ENCODE peak calls at places on chromosomes 4 and X, in eight cellular contexts. R is SK-N-SH, C is tibial nerve, Q is HCT116, F is esophagus muscularis mucosa, J is right cardiac atrium, B is A549, G is H9. S is an unnamed sample.
A peak's percentile ranks its signal among the peaks of the same experiment; 100 is the strongest.

GRCh38 chr4:114272226-114272625 is 292.8 kb upstream of the ARSJ start:
- DNase-seq in C (no peak), R (no peak), Q (peak; percentile 40), G (no peak), F (no peak), J (no peak), B (peak; percentile 76), S (no peak)

GRCh38 chrX:12378263-12378662 is 240.0 kb downstream of the FRMPD4 start:
- DNase-seq in J (no peak), F (no peak), R (no peak), B (no peak), Q (no peak), G (no peak), C (no peak), S (no peak)

GRCh38 chr4:139735381-139736256 is 70.0 kb downstream of the MGST2 start:
- DNase-seq in C (no peak), J (peak; percentile 66), R (peak; percentile 94), F (no peak), B (no peak), G (peak; percentile 44), Q (no peak), S (no peak)

GRCh38 chr4:7904108-7904516 is 35.5 kb downstream of the AFAP1 start:
- DNase-seq in R (no peak), F (no peak), B (no peak), C (no peak), G (no peak), Q (no peak), J (no peak), S (peak; percentile 60)

GRCh38 chr4:119865789-119866188 is 200.9 kb downstream of the MAD2L1 start:
- DNase-seq in G (no peak), Q (no peak), J (no peak), C (no peak), F (no peak), R (no peak), B (no peak), S (no peak)

GRCh38 chrX:84339507-84340364 is 151.7 kb upstream of the RPS6KA6 start:
- DNase-seq in R (peak; percentile 6), C (no peak), J (no peak), F (no peak), B (peak; percentile 19), Q (no peak), G (no peak), S (peak; percentile 42)

GRCh38 chr4:15149842-15150592 is 147.7 kb downstream of the CPEB2 start:
- DNase-seq in Q (peak; percentile 27), F (peak; percentile 93), B (peak; percentile 87), G (peak; percentile 82), R (peak; percentile 54), C (peak; percentile 66), J (peak; percentile 93), S (peak; percentile 72)

GRCh38 chr4:119678761-119679160 is 50.2 kb upstream of the PDE5A start:
- DNase-seq in R (no peak), F (no peak), C (no peak), G (no peak), B (no peak), J (no peak), Q (no peak), S (no peak)

GRCh38 chrX:110563276-110563675 is 204.6 kb downstream of the RTL9 start:
- DNase-seq in F (no peak), G (no peak), C (no peak), Q (no peak), B (no peak), J (no peak), R (no peak), S (no peak)

GRCh38 chrX:53599781-53600396 is 86.6 kb downstream of the HUWE1 start:
- DNase-seq in C (no peak), J (no peak), B (no peak), F (no peak), Q (no peak), G (no peak), R (no peak), S (no peak)
- H3K4me1 ChIP-seq in C (no peaks in the 10 kb centered on the region), J (no peaks in the 10 kb centered on the region), B (no peaks in the 10 kb centered on the region), F (no peaks in the 10 kb centered on the region), Q (no peaks in the 10 kb centered on the region), G (no peaks in the 10 kb centered on the region), R (peaks cover 8% of the 10 kb centered on the region), S (no peaks in the 10 kb centered on the region)

DNA sequence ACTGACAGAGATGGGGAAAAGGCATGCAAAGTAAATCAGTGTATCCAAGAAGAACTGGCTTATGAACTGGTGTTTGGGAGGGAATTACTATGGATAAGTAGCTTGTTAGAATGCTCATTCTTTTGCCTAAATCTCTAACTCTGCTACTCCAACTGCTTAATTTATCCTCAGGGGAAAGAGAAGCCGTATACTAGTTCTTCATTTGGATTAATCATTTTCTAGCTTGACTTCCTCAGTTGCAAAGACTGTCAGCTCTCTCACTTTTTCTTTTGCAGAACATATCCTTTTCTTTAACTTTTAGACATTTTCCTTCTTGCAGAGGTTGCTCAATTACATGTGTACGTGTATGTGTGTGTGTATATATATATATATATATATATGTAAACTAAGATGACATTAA is 21.9 kb downstream of the GPRIN3 start:
- DNase-seq in F (no peak), B (no peak), R (no peak), Q (no peak), G (no peak), C (no peak), J (no peak), S (no peak)
- H3K4me1 ChIP-seq in F (no peaks in the 10 kb centered on the region), B (peaks cover 81% of the 10 kb centered on the region), R (no peaks in the 10 kb centered on the region), Q (peaks cover 6% of the 10 kb centered on the region), G (no peaks in the 10 kb centered on the region), C (no peaks in the 10 kb centered on the region), J (no peaks in the 10 kb centered on the region), S (peaks cover 7% of the 10 kb centered on the region)

GRCh38 chr4:1859389-1859753 is 3.4 kb upstream of the LETM1 start:
- DNase-seq in R (no peak), B (no peak), F (no peak), Q (no peak), G (no peak), J (no peak), C (no peak), S (no peak)

GRCh38 chr4:1855334-1856070 is 454 bp downstream of the LETM1 start:
- DNase-seq in G (no peak), Q (no peak), R (peak; percentile 62), B (no peak), J (peak; percentile 77), C (no peak), F (no peak), S (no peak)

GRCh38 chr4:1856071-1856919 is at the start of gene LETM1:
- DNase-seq in C (peak; percentile 85), F (peak; percentile 97), B (peak; percentile 94), G (peak; percentile 95), R (peak; percentile 98), J (peak; percentile 98), Q (peak; percentile 85), S (peak; percentile 95)

GRCh38 chr4:1857931-1858330 is 2.0 kb upstream of the LETM1 start:
- DNase-seq in C (no peak), J (no peak), G (no peak), F (no peak), B (no peak), Q (no peak), R (no peak), S (no peak)

DNA sequence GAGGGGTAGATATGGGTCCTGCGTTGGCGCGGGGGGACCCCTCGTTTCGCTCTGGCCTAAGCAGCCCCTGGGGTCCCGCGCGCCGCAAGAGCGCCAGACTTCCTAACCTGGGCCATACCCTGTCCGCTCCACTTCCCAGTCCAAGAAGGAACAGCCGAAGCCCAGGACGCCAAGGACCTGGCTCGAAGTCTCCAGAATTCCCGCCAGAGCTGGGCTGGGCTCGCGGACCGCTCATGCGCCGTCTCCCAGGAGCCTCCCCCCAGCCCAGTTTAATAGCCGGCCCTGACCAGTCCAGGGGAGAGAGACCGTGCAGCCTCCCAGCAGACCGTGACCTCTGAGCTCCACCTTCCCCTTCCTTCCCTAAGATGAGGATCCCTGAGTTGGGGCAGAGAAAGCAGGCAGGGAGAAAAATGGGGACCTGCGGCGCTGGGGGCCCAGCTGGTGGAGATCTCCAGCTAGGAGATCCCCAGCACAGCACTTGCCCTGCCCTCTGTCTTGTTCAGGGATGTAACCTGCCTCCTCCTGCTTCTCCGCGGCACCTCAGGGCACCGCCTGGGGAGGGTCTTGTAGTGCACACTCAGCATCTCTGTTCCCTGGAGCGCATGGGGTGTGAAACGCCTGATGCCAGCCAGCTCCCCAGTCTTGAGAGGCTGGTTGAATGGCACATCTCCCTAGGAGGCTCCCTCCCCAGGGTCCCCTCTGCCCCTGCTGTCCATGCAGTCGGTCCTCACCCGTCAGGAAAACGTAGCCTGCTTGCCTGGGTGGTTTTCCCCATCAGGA is 1.2 kb upstream of the LETM1 start:
- DNase-seq in B (peak; percentile 22), F (no peak), J (peak; percentile 79), Q (no peak), G (no peak), C (no peak), R (peak; percentile 67), S (no peak)
- H3K4me1 ChIP-seq in B (peaks cover 27% of the 10 kb centered on the region), F (peaks cover 36% of the 10 kb centered on the region), J (peaks cover 6% of the 10 kb centered on the region), Q (peaks cover 34% of the 10 kb centered on the region), G (no peaks in the 10 kb centered on the region), C (peaks cover 39% of the 10 kb centered on the region), R (no peaks in the 10 kb centered on the region), S (peaks cover 3% of the 10 kb centered on the region)

DNA sequence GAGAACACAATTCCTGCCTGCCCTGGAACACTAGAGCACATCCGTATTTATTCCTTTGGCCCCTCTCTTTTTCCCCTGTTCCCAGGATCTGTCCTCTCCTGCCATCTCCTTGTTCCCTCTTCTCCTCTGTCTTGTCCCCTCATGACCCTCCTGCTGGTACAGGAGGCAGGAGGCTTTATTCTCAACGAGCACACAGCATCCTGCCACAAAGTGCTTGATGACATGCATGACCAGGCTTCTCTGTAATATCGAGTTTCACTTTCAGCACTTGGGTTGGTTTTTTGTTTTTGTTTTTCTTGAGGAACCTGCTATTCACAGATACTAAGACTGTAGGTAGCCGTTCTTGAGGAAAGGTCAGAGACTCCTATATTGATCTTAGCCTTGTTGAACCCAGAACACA is 35.3 kb downstream of the NALF2 start:
- DNase-seq in C (no peak), G (no peak), B (no peak), R (no peak), J (no peak), F (no peak), Q (no peak), S (no peak)
- H3K4me1 ChIP-seq in C (no peaks in the 10 kb centered on the region), G (no peaks in the 10 kb centered on the region), B (no peaks in the 10 kb centered on the region), R (no peaks in the 10 kb centered on the region), J (peaks cover 3% of the 10 kb centered on the region), F (peaks cover 5% of the 10 kb centered on the region), Q (peaks cover 4% of the 10 kb centered on the region), S (peaks cover 5% of the 10 kb centered on the region)